ENCODE peak calls at places on chromosome 1, in seven cellular contexts. C, X, V, U, L, Z and P are unnamed samples.
A peak's percentile ranks its signal among the peaks of the same experiment; 100 is the strongest.

GRCh38 chr1:212132040-212132439 is 96.5 kb downstream of the DTL start:
- DNase-seq in C (no peak), X (no peak), V (no peak), U (no peak), L (no peak), Z (no peak), P (no peak)

GRCh38 chr1:91804546-91805023 is 81.4 kb downstream of the TGFBR3 start:
- DNase-seq in C (no peak), X (no peak), V (no peak), U (no peak), L (no peak), Z (no peak), P (peak; percentile 98)

GRCh38 chr1:202029171-202029665 is 18.8 kb downstream of the ELF3 start:
- DNase-seq in C (no peak), X (no peak), V (no peak), U (no peak), L (peak; percentile 75), Z (no peak), P (no peak)

GRCh38 chr1:39501666-39502065 is 10.2 kb downstream of the BMP8A start:
- DNase-seq in C (no peak), X (no peak), V (no peak), U (no peak), L (no peak), Z (no peak), P (no peak)

GRCh38 chr1:18989956-18990355 is 33.5 kb upstream of the IFFO2 start:
- DNase-seq in C (no peak), X (no peak), V (no peak), U (no peak), L (no peak), Z (no peak), P (no peak)

GRCh38 chr1:19209439-19209989 is 552 bp downstream of the UBR4 start:
- DNase-seq in C (peak; percentile 74), X (peak; percentile 53), V (no peak), U (peak; percentile 41), L (peak; percentile 14), Z (no peak), P (no peak)

GRCh38 chr1:24481098-24481497 is 21.5 kb upstream of the RCAN3 start:
- DNase-seq in C (peak; percentile 80), X (peak; percentile 51), V (peak; percentile 44), U (no peak), L (no peak), Z (no peak), P (peak; percentile 67)

GRCh38 chr1:12039141-12039525 is 19.8 kb downstream of the MIIP start:
- DNase-seq in C (no peak), X (no peak), V (no peak), U (no peak), L (no peak), Z (no peak), P (no peak)

GRCh38 chr1:84712288-84712874 is 22.1 kb upstream of the SSX2IP start:
- DNase-seq in C (no peak), X (no peak), V (no peak), U (no peak), L (no peak), Z (no peak), P (no peak)

GRCh38 chr1:95370671-95370992 is 136.6 kb downstream of the RWDD3 start:
- DNase-seq in C (no peak), X (no peak), V (no peak), U (no peak), L (no peak), Z (no peak), P (no peak)

GRCh38 chr1:100443739-100444571 is 91.6 kb downstream of the CDC14A start:
- DNase-seq in C (peak; percentile 33), X (no peak), V (no peak), U (no peak), L (no peak), Z (no peak), P (peak; percentile 52)

GRCh38 chr1:156586892-156587477 is 4.6 kb upstream of the NAXE start:
- DNase-seq in C (no peak), X (no peak), V (no peak), U (no peak), L (no peak), Z (no peak), P (no peak)

GRCh38 chr1:169941982-169942830 is 48.5 kb upstream of the SCYL3 start:
- DNase-seq in C (no peak), X (no peak), V (no peak), U (no peak), L (no peak), Z (no peak), P (no peak)

GRCh38 chr1:31715097-31715872 is 11.5 kb upstream of the COL16A1 start:
- DNase-seq in C (peak; percentile 10), X (peak; percentile 90), V (peak; percentile 99), U (peak; percentile 90), L (peak; percentile 87), Z (peak; percentile 96), P (no peak)

GRCh38 chr1:84724128-84724860 is 34.0 kb upstream of the SSX2IP start:
- DNase-seq in C (peak; percentile 41), X (no peak), V (peak; percentile 40), U (no peak), L (peak; percentile 6), Z (no peak), P (peak; percentile 46)

GRCh38 chr1:24483441-24483840 is 19.2 kb upstream of the RCAN3 start:
- DNase-seq in C (no peak), X (no peak), V (no peak), U (no peak), L (no peak), Z (no peak), P (peak; percentile 42)

GRCh38 chr1:235866913-235867850 is 476 bp upstream of the LYST start:
- DNase-seq in C (peak; percentile 96), X (peak; percentile 97), V (peak; percentile 98), U (peak; percentile 98), L (peak; percentile 83), Z (peak; percentile 97), P (peak; percentile 99)

GRCh38 chr1:178101654-178102053 is 7.8 kb downstream of the RASAL2 start:
- DNase-seq in C (no peak), X (no peak), V (no peak), U (no peak), L (no peak), Z (no peak), P (no peak)

GRCh38 chr1:10679521-10680220 is 116.8 kb downstream of the CASZ1 start:
- DNase-seq in C (peak; percentile 40), X (no peak), V (no peak), U (peak; percentile 87), L (no peak), Z (no peak), P (no peak)

GRCh38 chr1:193685986-193686385 is 499.6 kb upstream of the B3GALT2 start:
- DNase-seq in C (no peak), X (no peak), V (no peak), U (no peak), L (no peak), Z (no peak), P (no peak)

GRCh38 chr1:183597656-183598055 is 7.4 kb upstream of the NCF2 start:
- DNase-seq in C (no peak), X (no peak), V (no peak), U (no peak), L (no peak), Z (no peak), P (no peak)

GRCh38 chr1:31881698-31882000 is 56.5 kb downstream of the PTP4A2 start:
- DNase-seq in C (no peak), X (no peak), V (no peak), U (peak; percentile 53), L (no peak), Z (no peak), P (no peak)

GRCh38 chr1:156494309-156494895 is 6.2 kb downstream of the MEF2D start:
- DNase-seq in C (peak; percentile 10), X (no peak), V (peak; percentile 45), U (no peak), L (no peak), Z (no peak), P (no peak)

DNA sequence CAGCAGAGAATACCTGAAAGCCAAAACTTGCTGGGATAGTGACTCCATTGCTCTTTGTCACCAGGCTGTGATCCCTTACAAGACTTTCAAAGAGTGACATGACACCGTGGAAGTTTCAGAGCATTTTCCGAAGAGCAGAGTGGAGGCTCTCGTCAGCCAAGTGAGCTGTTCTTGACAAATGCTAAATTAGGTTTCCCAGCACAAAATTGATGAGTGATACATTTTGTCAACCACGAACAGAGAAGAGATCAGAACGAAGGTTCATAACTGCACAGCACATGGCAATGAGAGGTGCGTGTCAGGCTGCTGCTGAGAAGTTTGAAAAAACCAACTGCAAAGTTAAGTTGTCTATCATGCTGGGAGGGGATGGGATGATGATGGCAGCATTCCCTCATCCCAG is 184.4 kb upstream of the C1orf174 start:
- DNase-seq in C (no peak), X (no peak), V (no peak), U (no peak), L (no peak), Z (no peak), P (no peak)
- H3K9me3 ChIP-seq in C (peaks cover 6% of the 10 kb centered on the region), X (no peaks in the 10 kb centered on the region), V (no peaks in the 10 kb centered on the region), U (peaks cover 3% of the 10 kb centered on the region), L (no peaks in the 10 kb centered on the region), Z (no peaks in the 10 kb centered on the region), P (no peaks in the 10 kb centered on the region)

DNA sequence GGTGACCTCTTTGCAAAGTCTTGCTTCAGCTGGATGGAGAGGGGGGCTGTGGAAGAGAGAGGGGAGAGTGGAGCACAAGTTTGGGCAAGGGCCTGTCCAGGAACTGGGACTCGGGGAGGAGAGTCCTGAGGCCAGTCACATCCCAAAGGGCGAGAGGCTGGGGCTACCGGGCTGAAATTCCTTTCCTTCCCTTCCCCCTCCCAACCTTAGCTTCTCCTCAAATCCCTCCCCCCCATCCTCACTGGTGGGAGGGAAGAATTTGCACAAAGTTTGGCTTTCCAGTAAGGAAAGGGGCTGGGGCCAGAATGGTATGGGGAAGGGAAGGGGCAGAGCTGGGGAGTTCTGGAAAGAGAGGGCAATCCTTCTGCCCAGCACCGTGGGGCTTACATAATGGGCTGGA is 854 bp downstream of the CNTN2 start:
- DNase-seq in C (no peak), X (no peak), V (no peak), U (no peak), L (no peak), Z (no peak), P (no peak)
- H3K4me1 ChIP-seq in C (no peaks in the 10 kb centered on the region), X (no peaks in the 10 kb centered on the region), V (no peaks in the 10 kb centered on the region), U (peaks cover 13% of the 10 kb centered on the region), L (peaks cover 5% of the 10 kb centered on the region), Z (no peaks in the 10 kb centered on the region), P (no peaks in the 10 kb centered on the region)

GRCh38 chr1:15014521-15014920 is 139.0 kb upstream of the TMEM51 start:
- DNase-seq in C (no peak), X (no peak), V (no peak), U (no peak), L (no peak), Z (no peak), P (no peak)
- H3K4me3 ChIP-seq in C (no peak overlapping the region), X (no peak overlapping the region), V (no peak overlapping the region), U (no peak overlapping the region), L (no peak overlapping the region), Z (no peak overlapping the region), P (no peak overlapping the region)

GRCh38 chr1:149917590-149918144 is at the start of gene SV2A:
- DNase-seq in C (peak; percentile 17), X (no peak), V (peak; percentile 69), U (peak; percentile 29), L (no peak), Z (peak; percentile 26), P (peak; percentile 31)

GRCh38 chr1:149915429-149916192 is 2.0 kb downstream of the SV2A start:
- DNase-seq in C (no peak), X (no peak), V (no peak), U (no peak), L (no peak), Z (no peak), P (no peak)

GRCh38 chr1:149916193-149916926 is 1.3 kb downstream of the SV2A start:
- DNase-seq in C (no peak), X (no peak), V (no peak), U (no peak), L (no peak), Z (no peak), P (no peak)

GRCh38 chr1:149916927-149917310 is 725 bp downstream of the SV2A start:
- DNase-seq in C (no peak), X (no peak), V (no peak), U (no peak), L (no peak), Z (no peak), P (no peak)

GRCh38 chr1:149914545-149914944 is 3.1 kb downstream of the SV2A start:
- DNase-seq in C (no peak), X (no peak), V (no peak), U (no peak), L (no peak), Z (no peak), P (no peak)
- H3K9me3 ChIP-seq in C (no peaks in the 10 kb centered on the region), X (no peaks in the 10 kb centered on the region), V (no peaks in the 10 kb centered on the region), U (no peaks in the 10 kb centered on the region), L (no peaks in the 10 kb centered on the region), Z (no peaks in the 10 kb centered on the region), P (no peaks in the 10 kb centered on the region)